ENCODE peak calls at places on chromosomes 5 and 9, in six cellular contexts. L, X, A, E, P and B are unnamed samples.

GRCh38 chr5:74017112-74017511 is 391.1 kb downstream of the ARHGEF28 start:
- DNase-seq in L (no peak), X (no peak), A (no peak), E (no peak), P (peak), B (no peak)

GRCh38 chr5:134020188-134020587 is 15.4 kb upstream of the VDAC1 start:
- DNase-seq in L (no peak), X (no peak), A (no peak), E (no peak), P (no peak), B (no peak)

GRCh38 chr9:137502008-137502913 is 43.1 kb upstream of the NSMF start:
- DNase-seq in L (peak), X (no peak), A (no peak), E (peak), P (no peak), B (peak)

GRCh38 chr9:132994410-132995120 is 16.1 kb downstream of the GFI1B start:
- DNase-seq in L (no peak), X (no peak), A (no peak), E (no peak), P (no peak), B (peak)

GRCh38 chr9:79598562-79599345 is 27.0 kb downstream of the TLE4 start:
- DNase-seq in L (no peak), X (no peak), A (no peak), E (no peak), P (no peak), B (no peak)

GRCh38 chr9:13221741-13222140 is 57.8 kb downstream of the MPDZ start:
- DNase-seq in L (no peak), X (no peak), A (no peak), E (no peak), P (no peak), B (peak)

GRCh38 chr5:17455937-17456336 is 42.1 kb upstream of the TAF11L2 start:
- DNase-seq in L (no peak), X (no peak), A (no peak), E (no peak), P (no peak), B (no peak)

GRCh38 chr5:35815089-35815936 is 41.4 kb upstream of the IL7R start:
- DNase-seq in L (peak), X (no peak), A (no peak), E (no peak), P (peak), B (peak)

GRCh38 chr9:135886147-135886981 is 21.0 kb downstream of the CAMSAP1 start:
- DNase-seq in L (no peak), X (no peak), A (no peak), E (no peak), P (no peak), B (no peak)

GRCh38 chr9:133370680-133371079 is 5.2 kb downstream of the SURF4 start:
- DNase-seq in L (no peak), X (no peak), A (no peak), E (no peak), P (no peak), B (no peak)

GRCh38 chr5:72597456-72597948 is 90.3 kb upstream of the ZNF366 start:
- DNase-seq in L (peak), X (no peak), A (no peak), E (no peak), P (no peak), B (no peak)

GRCh38 chr9:125343518-125344284 is 82.1 kb downstream of the GAPVD1 start:
- DNase-seq in L (no peak), X (no peak), A (no peak), E (no peak), P (peak), B (peak)

GRCh38 chr5:95862636-95863382 is 40.3 kb upstream of the GLRX start:
- DNase-seq in L (no peak), X (no peak), A (no peak), E (no peak), P (no peak), B (no peak)

GRCh38 chr5:115785395-115786009 is 31.0 kb downstream of the CDO1 start:
- DNase-seq in L (no peak), X (no peak), A (no peak), E (no peak), P (no peak), B (no peak)

GRCh38 chr9:34992376-34992951 is 2.9 kb downstream of the DNAJB5 start:
- DNase-seq in L (no peak), X (peak), A (peak), E (no peak), P (no peak), B (no peak)

GRCh38 chr9:95736370-95736769 is 139.1 kb upstream of the ERCC6L2 start:
- DNase-seq in L (peak), X (no peak), A (no peak), E (peak), P (no peak), B (peak)

GRCh38 chr5:115469904-115470516 is 74.6 kb downstream of the FEM1C start:
- DNase-seq in L (no peak), X (no peak), A (no peak), E (no peak), P (no peak), B (no peak)

GRCh38 chr9:27535701-27536118 is 6.1 kb upstream of the MOB3B start:
- DNase-seq in L (peak), X (no peak), A (no peak), E (no peak), P (no peak), B (peak)